ENCODE peak calls at places on chromosomes 2 and 18, in six cellular contexts. O is cardiac fibroblast, H is HFFc6, W is A549, T is fibroblast of pulmonary artery, K is upper lobe of left lung. U is an unnamed sample.

GRCh38 chr2:48315847-48316194 is 214.1 kb upstream of the STON1 start:
- DNase-seq in O (no peak), H (no peak), W (no peak), T (no peak), K (no peak), U (no peak)

GRCh38 chr2:44801676-44802408 is 139.7 kb upstream of the SIX3 start:
- DNase-seq in O (peak), H (no peak), W (no peak), T (peak), K (no peak), U (no peak)

GRCh38 chr2:88187038-88187676 is 17.0 kb downstream of the THNSL2 start:
- DNase-seq in O (peak), H (peak), W (peak), T (peak), K (peak), U (no peak)

GRCh38 chr18:79730804-79731203 is 51.2 kb downstream of the CTDP1 start:
- DNase-seq in O (no peak), H (no peak), W (no peak), T (no peak), K (no peak), U (no peak)

GRCh38 chr2:47558116-47559078 is 155.4 kb downstream of the MSH2 start:
- DNase-seq in O (peak), H (no peak), W (no peak), T (no peak), K (no peak), U (no peak)

GRCh38 chr2:128373346-128374000 is 54.8 kb upstream of the HS6ST1 start:
- DNase-seq in O (no peak), H (no peak), W (no peak), T (no peak), K (peak), U (no peak)

GRCh38 chr18:46672062-46672970 is 15.3 kb upstream of the LOXHD1 start:
- DNase-seq in O (no peak), H (peak), W (no peak), T (no peak), K (no peak), U (no peak)

GRCh38 chr18:10207682-10208081 is 246.8 kb upstream of the APCDD1 start:
- DNase-seq in O (peak), H (no peak), W (no peak), T (no peak), K (no peak), U (no peak)

GRCh38 chr2:181112916-181113315 is 132.5 kb downstream of the UBE2E3 start:
- DNase-seq in O (no peak), H (no peak), W (no peak), T (no peak), K (no peak), U (no peak)
- TF ChIP-seq CTCF in O (no peak), H (no peak), W (no peak), T (no peak), K (no peak), U (no peak)

GRCh38 chr2:199466704-199467461 is 9.1 kb upstream of the SATB2 start:
- DNase-seq in O (no peak), H (no peak), W (no peak), T (no peak), K (no peak), U (no peak)
- TF ChIP-seq CTCF in O (no peak), H (no peak), W (no peak), T (no peak), K (no peak), U (no peak)

DNA sequence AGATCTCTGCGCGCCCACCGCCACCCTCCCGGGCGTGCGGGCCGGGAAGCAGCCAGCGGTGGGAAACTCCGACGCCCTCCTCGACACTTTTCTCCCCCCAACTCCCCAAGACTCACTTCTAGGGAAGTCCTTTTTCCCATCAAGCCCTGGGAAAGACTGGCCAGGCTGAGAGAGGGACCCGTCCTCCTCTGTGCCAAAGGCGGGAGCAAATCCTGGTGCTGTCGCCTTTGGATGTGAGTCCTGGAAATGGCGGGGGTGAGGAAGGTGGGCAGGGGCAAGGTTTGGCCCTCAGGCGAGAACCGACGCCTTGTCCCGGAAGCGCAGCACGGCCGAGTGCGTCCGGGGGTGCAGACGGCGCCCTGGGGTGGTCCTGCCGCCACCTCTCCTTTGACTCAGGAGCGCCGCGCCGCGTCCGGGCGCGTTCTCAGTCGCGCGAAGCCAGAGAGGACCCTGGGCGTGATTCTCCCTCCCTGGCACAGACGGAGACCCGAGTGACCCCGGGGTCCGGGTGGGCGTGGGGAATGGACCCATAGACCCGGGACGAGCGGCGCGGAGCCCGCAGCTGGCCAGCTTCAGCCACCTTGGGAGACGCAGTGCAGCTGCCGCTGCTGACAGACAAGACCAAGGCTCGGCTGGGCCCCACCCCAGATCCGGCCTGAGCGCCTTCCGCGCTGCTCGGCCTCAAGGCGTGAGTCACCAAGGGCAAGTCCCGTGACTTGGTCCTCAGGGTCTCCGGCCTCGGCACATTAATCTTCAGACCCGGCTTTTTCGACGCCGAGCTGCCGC is 3.5 kb upstream of the LBX2 start:
- DNase-seq in O (peak), H (peak), W (peak), T (peak), K (peak), U (peak)
- TF ChIP-seq CTCF in O (peak), H (peak), W (peak), T (peak), K (no peak), U (peak)

DNA sequence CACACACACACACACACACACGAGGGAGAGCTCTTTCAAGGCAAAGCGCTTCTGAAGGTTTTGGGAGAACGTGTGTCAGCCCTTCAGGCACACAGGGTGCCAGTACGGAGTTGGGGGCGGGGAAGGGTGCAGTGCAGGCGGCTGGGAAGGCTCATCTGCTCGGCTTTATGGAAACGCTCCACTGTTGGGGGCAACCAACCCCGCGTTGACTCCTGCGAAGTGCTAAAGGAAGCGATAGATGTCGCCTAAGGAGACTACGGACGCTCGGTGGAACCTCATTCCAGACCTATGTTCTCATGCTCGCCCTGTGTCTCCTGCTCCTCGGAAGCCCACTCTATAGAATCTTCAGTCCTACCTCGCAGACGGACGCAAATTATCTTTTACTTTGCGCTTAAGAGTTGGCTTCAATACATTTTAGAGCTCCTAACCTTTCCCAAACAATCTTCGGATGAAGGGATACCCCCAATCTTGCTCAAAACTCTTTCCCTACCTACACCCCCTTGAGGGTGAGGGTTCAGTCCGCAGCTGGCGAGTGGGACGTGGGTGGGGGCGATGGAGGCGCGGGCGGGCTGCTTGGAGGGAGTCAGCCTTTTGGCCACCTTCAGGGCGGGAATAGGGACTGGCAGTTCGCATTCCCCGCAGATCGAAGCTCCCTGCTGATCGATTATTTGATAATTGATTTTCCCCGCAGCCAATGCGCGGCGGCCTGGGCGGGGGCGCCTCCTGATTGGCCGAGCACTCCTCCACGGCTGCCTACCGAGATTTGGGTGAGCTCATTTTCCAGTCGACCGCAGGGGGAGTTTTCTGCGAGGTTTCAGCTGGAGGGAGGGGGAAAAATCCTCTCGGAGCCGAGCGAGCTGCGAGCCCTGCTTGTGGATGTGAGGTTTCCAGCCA is 1.9 kb upstream of the MEIS1 start:
- DNase-seq in O (peak), H (peak), W (peak), T (peak), K (peak), U (peak)
- TF ChIP-seq CTCF in O (no peak), H (peak), W (no peak), T (no peak), K (no peak), U (no peak)

U was measured in natural killer cell.